ENCODE peak calls at places on chromosomes 1 and 21, in four cellular contexts. H is GM12892, R is K562, E is SK-N-SH. Z is an unnamed sample.

GRCh38 chr1:119689511-119689910 is 22.2 kb upstream of the PHGDH start:
- DNase-seq in H (no peak), R (no peak), E (no peak), Z (no peak)

GRCh38 chr1:110356379-110356778 is 17.2 kb downstream of the RBM15 start:
- DNase-seq in H (no peak), R (no peak), E (no peak), Z (no peak)

GRCh38 chr1:67755619-67756018 is 70.6 kb downstream of the GADD45A start:
- DNase-seq in H (no peak), R (no peak), E (no peak), Z (no peak)

GRCh38 chr1:6059866-6060265 is 14.2 kb downstream of the KCNAB2 start:
- DNase-seq in H (no peak), R (no peak), E (no peak), Z (no peak)

GRCh38 chr1:35633526-35633925 is 7.8 kb downstream of the PSMB2 start:
- DNase-seq in H (no peak), R (no peak), E (no peak), Z (no peak)

GRCh38 chr21:25811186-25811585 is 76.4 kb downstream of the GABPA start:
- DNase-seq in H (no peak), R (no peak), E (no peak), Z (no peak)

GRCh38 chr1:55006931-55007330 is 8.2 kb downstream of the BSND start:
- DNase-seq in H (no peak), R (no peak), E (no peak), Z (no peak)

GRCh38 chr1:226532553-226532952 is 16.0 kb upstream of the STUM start:
- DNase-seq in H (no peak), R (no peak), E (no peak), Z (no peak)

GRCh38 chr1:239912471-239912870 is 179.2 kb upstream of the FMN2 start:
- DNase-seq in H (no peak), R (no peak), E (no peak), Z (no peak)

GRCh38 chr1:31798433-31799195 is 17.2 kb downstream of the SPOCD1 start:
- DNase-seq in H (no peak), R (no peak), E (no peak), Z (no peak)

GRCh38 chr1:107056426-107057196 is at the start of gene PRMT6:
- DNase-seq in H (peak), R (peak), E (peak), Z (peak)

GRCh38 chr1:36093919-36094318 is 5.2 kb downstream of the ADPRS start:
- DNase-seq in H (no peak), R (no peak), E (peak), Z (no peak)

GRCh38 chr1:243495442-243496172 is 239.8 kb downstream of the SDCCAG8 start:
- DNase-seq in H (no peak), R (no peak), E (no peak), Z (no peak)

GRCh38 chr1:10671090-10671489 is 125.4 kb downstream of the CASZ1 start:
- DNase-seq in H (no peak), R (no peak), E (peak), Z (no peak)

GRCh38 chr1:9542425-9542824 is 3.2 kb downstream of the SLC25A33 start:
- DNase-seq in H (no peak), R (no peak), E (no peak), Z (no peak)

GRCh38 chr1:88562991-88563390 is 121.1 kb upstream of the PKN2 start:
- DNase-seq in H (no peak), R (no peak), E (no peak), Z (no peak)

GRCh38 chr1:228228601-228229074 is 20.8 kb downstream of the OBSCN start:
- DNase-seq in H (no peak), R (no peak), E (no peak), Z (no peak)

GRCh38 chr1:53402891-53403655 is 56.1 kb upstream of the DMRTB1 start:
- DNase-seq in H (no peak), R (no peak), E (no peak), Z (no peak)

GRCh38 chr21:27321791-27322190 is 354.9 kb upstream of the ADAMTS5 start:
- DNase-seq in H (no peak), R (no peak), E (no peak), Z (no peak)

GRCh38 chr1:234711400-234711799 is 101.4 kb upstream of the IRF2BP2 start:
- DNase-seq in H (no peak), R (no peak), E (no peak), Z (no peak)

GRCh38 chr1:156259805-156260204 is 11.9 kb upstream of the PAQR6 start:
- DNase-seq in H (no peak), R (no peak), E (peak), Z (no peak)

GRCh38 chr1:22413799-22414198 is 37.9 kb upstream of the ZBTB40 start:
- DNase-seq in H (no peak), R (no peak), E (no peak), Z (no peak)

DNA sequence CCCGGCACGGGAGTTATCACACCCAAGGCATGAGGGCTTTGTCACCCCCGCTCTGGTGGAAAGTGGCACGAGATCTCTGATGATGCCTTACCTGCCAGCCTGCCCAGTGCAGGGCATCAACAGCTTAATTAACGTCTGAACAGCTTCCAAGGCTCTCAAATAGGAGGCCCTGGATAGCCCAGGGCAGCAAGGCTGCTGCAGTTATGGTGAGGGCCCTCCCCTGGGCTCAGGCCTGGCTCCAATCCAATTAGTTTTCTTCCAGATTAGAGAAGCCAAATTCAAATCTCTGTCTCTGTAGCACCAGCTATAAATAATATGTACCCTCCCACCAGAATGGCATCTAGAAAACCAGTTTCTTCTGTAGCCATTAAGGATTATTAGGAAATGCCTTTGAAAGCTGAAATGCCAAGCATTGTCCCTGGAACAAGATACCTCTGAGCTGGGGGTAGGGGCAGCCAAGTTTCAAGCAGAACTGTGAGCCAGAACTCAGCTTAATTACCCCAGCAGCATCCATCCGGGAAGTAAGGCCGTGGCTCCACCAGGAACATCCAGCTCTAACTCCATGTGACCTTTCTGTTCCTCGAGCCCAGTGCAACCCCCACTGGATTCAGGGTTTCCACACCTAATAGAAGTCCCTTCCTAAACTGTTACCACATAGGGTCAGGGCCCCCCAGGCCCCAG is 12.5 kb downstream of the QSOX1 start:
- DNase-seq in H (no peak), R (no peak), E (peak), Z (no peak)
- TF ChIP-seq TAF1 in H (no peak), R (no peak), E (no peak), Z (no peak)

GRCh38 chr1:173864179-173864867 is 3.5 kb downstream of the GAS5 start:
- DNase-seq in H (no peak), R (no peak), E (no peak), Z (no peak)

GRCh38 chr1:173861731-173862145 is 6.1 kb downstream of the GAS5 start:
- DNase-seq in H (no peak), R (no peak), E (no peak), Z (no peak)

GRCh38 chr1:173865468-173866164 is 2.2 kb downstream of the GAS5 start:
- DNase-seq in H (no peak), R (no peak), E (no peak), Z (no peak)

GRCh38 chr1:173862769-173863223 is 5.0 kb downstream of the GAS5 start:
- DNase-seq in H (no peak), R (no peak), E (no peak), Z (no peak)

GRCh38 chr1:173863224-173864151 is 4.3 kb downstream of the GAS5 start:
- DNase-seq in H (no peak), R (no peak), E (no peak), Z (no peak)
- TF ChIP-seq POLR2AphosphoS5 in H (peak), R (peak), E (peak), Z (peak)

GRCh38 chr1:17207046-17207445 is 2.1 kb downstream of the PADI1 start:
- DNase-seq in H (peak), R (no peak), E (no peak), Z (no peak)

GRCh38 chr1:17205652-17206051 is 724 bp downstream of the PADI1 start:
- DNase-seq in H (no peak), R (no peak), E (no peak), Z (no peak)

GRCh38 chr1:17206196-17206595 is 1.3 kb downstream of the PADI1 start:
- DNase-seq in H (no peak), R (no peak), E (no peak), Z (no peak)

GRCh38 chr1:17207540-17207939 is 2.6 kb downstream of the PADI1 start:
- DNase-seq in H (no peak), R (no peak), E (no peak), Z (no peak)

GRCh38 chr1:17204546-17205440 is at the start of gene PADI1:
- DNase-seq in H (no peak), R (no peak), E (no peak), Z (no peak)
- TF ChIP-seq TAF1 in H (no peak), R (no peak), E (no peak), Z (no peak)

GRCh38 chr1:3649342-3650247 is at the start of gene WRAP73:
- DNase-seq in H (peak), R (peak), E (peak), Z (peak)
- TF ChIP-seq POLR2AphosphoS5 in H (peak), R (peak), E (peak), Z (peak)

GRCh38 chr1:213103377-213104306 is 52.6 kb downstream of the RPS6KC1 start:
- DNase-seq in H (no peak), R (no peak), E (no peak), Z (no peak)
- TF ChIP-seq TAF1 in H (no peak), R (no peak), E (no peak), Z (no peak)

GRCh38 chr1:115138973-115139372 is 49.7 kb upstream of the TSPAN2 start:
- DNase-seq in H (peak), R (peak), E (peak), Z (peak)
- TF ChIP-seq POLR2AphosphoS5 in H (no peak), R (no peak), E (no peak), Z (no peak)

DNA sequence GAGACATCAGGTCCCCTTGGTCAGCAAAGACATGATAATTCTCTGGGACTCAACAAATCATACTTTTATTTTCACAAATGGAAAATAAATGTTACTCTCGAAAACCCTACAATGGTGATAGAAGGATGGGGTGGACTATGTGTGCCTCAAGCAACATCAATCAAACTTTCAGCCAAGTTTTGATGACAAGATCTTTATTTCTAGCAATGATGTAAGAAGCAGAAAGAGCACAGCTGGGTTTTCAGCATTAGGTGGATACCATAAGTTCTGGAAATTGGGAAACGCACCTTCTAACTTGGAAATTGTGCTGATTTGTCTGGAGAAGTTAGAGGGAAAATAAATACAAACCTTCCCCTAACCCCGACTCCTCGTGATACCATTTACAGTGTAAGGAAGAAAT is 320.3 kb downstream of the PAPPA2 start:
- DNase-seq in H (no peak), R (no peak), E (no peak), Z (no peak)
- TF ChIP-seq TAF1 in H (no peak), R (no peak), E (no peak), Z (no peak)

DNA sequence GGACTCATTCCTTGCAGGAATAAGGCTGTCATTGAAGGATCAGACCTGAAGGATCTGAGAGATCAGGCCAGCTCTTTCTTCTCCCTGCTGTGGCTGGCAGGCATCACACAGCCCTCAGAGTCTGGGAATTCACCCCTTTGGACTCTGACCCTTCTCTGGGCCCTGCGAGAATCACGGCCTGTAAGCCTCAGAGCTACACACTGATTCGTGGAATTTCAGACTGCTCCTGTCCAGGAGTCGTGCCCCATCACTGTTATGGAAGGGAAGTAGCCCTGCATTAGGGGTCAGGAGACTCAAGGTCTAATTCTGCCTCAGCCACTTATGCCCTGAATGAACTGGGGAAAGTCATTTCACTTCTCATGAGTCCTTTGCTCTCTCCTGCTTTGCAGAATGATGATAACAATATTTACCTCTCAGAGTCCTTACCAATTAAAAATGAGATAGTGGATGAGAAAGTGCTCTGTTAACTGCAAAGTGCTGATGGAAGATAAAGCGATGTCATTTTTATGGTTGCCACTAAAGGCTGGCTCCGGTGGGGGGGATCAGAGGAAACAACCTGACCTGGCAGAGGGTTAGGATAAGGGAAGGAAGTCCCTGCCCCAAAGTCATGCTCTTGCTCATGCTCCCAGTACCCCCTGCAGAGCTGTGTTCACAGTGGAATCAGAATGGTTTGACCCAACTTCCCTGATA is 148.5 kb upstream of the CD34 start:
- DNase-seq in H (no peak), R (no peak), E (peak), Z (no peak)
- TF ChIP-seq POLR2AphosphoS5 in H (no peak), R (no peak), E (no peak), Z (no peak)

DNA sequence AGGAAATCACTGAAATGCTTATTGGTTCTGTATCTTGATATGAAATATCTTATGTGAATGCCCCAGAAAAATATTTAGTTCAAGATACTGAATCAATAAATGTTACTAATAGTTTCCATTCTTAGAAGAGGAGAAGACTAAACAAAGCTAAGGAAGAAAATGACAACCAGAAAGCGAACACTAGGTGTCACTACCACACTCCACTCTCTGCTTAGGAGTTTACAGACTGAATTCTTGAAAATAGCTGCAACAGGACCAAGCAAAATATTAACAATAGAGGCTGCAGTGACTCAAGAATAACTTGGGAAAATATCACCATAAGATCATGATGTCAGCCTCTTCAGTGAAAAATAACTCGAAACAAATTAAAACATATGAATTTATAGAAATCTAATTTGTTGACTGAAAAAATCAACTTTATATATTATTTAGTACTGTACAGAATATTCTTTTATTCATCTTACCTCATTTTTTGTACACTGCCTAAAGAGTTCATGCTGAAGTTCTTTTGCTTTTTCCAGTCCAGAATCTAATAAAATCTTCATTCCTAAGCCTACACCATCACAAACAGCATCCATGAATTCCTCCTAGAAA is 61.6 kb downstream of the KIF14 start:
- DNase-seq in H (no peak), R (peak), E (peak), Z (no peak)
- TF ChIP-seq TAF1 in H (no peak), R (no peak), E (no peak), Z (no peak)

DNA sequence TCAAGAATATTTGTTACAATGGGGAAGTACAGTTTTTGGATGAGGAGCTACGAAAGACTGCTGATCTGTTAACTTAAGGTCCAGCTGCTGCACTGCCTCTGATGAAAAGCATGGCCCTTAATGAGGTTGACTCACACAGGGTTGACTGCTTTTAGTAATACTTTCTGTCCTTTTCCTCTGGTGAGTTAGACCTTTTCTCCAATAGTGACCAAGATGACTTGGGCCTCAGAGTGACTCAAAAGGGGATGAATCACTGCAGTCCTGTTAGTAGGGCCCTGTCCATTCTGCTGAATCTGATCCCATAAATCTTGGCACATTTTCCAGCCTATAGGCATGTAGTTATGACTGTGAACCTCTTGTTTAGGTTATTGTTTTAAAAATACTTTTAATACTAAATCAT is 2.7 kb downstream of the DISP1 start:
- DNase-seq in H (no peak), R (no peak), E (peak), Z (no peak)
- TF ChIP-seq POLR2AphosphoS5 in H (no peak), R (no peak), E (peak), Z (no peak)